ENCODE peak calls at places on chromosomes 13 and 19, in four cellular contexts. X is GM12878, Q is fibroblast of the aortic adventitia, I is NCI-H345. N is an unnamed sample.

GRCh38 chr19:44260695-44261446 is 1.2 kb downstream of the ZNF233 start:
- DNase-seq in X (no peak), I (no peak), Q (no peak), N (no peak)

GRCh38 chr13:39505151-39505550 is 97.8 kb downstream of the LHFPL6 start:
- DNase-seq in Q (no peak), I (no peak), X (no peak), N (no peak)

GRCh38 chr19:41799444-41800000 is 3.1 kb downstream of the CEACAM3 start:
- DNase-seq in I (no peak), Q (no peak), X (no peak), N (no peak)

GRCh38 chr13:61136101-61136500 is 279.5 kb downstream of the PCDH20 start:
- DNase-seq in X (no peak), Q (no peak), I (no peak), N (no peak)

GRCh38 chr13:76795701-76796695 is 90.2 kb downstream of the KCTD12 start:
- DNase-seq in Q (peak), X (no peak), I (peak), N (no peak)

GRCh38 chr13:110103479-110103878 is 203.5 kb downstream of the COL4A1 start:
- DNase-seq in Q (no peak), I (no peak), X (no peak), N (no peak)

GRCh38 chr13:100573121-100573520 is 15.5 kb downstream of the GGACT start:
- DNase-seq in Q (peak), X (peak), I (peak), N (peak)

GRCh38 chr19:32168111-32168510 is 177.3 kb upstream of the ZNF507 start:
- DNase-seq in X (no peak), Q (no peak), I (no peak), N (no peak)

GRCh38 chr13:105346141-105346766 is 1189.2 kb downstream of the EFNB2 start:
- DNase-seq in I (no peak), Q (peak), X (no peak), N (no peak)

GRCh38 chr19:11658954-11659353 is 61.7 kb downstream of the ZNF627 start:
- DNase-seq in I (no peak), Q (no peak), X (no peak), N (no peak)

GRCh38 chr13:91133941-91134772 is 213.3 kb upstream of the MIR17HG start:
- DNase-seq in X (no peak), Q (peak), I (peak), N (no peak)

GRCh38 chr19:41276231-41276630 is 12.1 kb downstream of the HNRNPUL1 start:
- DNase-seq in Q (peak), I (no peak), X (no peak), N (no peak)

GRCh38 chr13:31733066-31733465 is 6.3 kb upstream of the RXFP2 start:
- DNase-seq in Q (peak), X (no peak), I (no peak), N (no peak)

GRCh38 chr13:93230466-93230865 is 3.9 kb downstream of the GPC6 start:
- DNase-seq in I (no peak), Q (peak), X (no peak), N (no peak)

GRCh38 chr19:7441468-7442146 is 47.2 kb downstream of the PEX11G start:
- DNase-seq in I (no peak), Q (no peak), X (no peak), N (no peak)

GRCh38 chr19:34229721-34230120 is 24.6 kb upstream of the GARRE1 start:
- DNase-seq in I (no peak), X (no peak), Q (no peak), N (no peak)

GRCh38 chr13:111610077-111610476 is 289.6 kb downstream of the TEX29 start:
- DNase-seq in X (no peak), I (peak), Q (no peak), N (no peak)

GRCh38 chr13:72180253-72180952 is 313.4 kb upstream of the DACH1 start:
- DNase-seq in I (no peak), X (no peak), Q (no peak), N (no peak)